ENCODE peak calls at places on chromosomes 11 and 22, in six cellular contexts. Q is omental fat pad, V is bronchial epithelial cell, K is GM19239, B is glomerular endothelial cell, G is A549. O is an unnamed sample.

GRCh38 chr11:26720003-26720402 is 1.9 kb downstream of the SLC5A12 start:
- DNase-seq in Q (no peak), V (peak; percentile 58), K (no peak), B (no peak), G (no peak), O (no peak)

GRCh38 chr22:32536352-32536751 is 61.7 kb downstream of the FBXO7 start:
- DNase-seq in Q (no peak), V (no peak), K (no peak), B (no peak), G (no peak), O (no peak)

GRCh38 chr11:68030318-68031135 is at the start of gene NDUFS8:
- DNase-seq in Q (peak; percentile 97), V (peak; percentile 98), K (peak; percentile 99), B (peak; percentile 94), G (peak; percentile 99), O (peak; percentile 98)

GRCh38 chr11:28938091-28938490 is 829.9 kb downstream of the METTL15 start:
- DNase-seq in Q (no peak), V (no peak), K (no peak), B (no peak), G (no peak), O (no peak)

GRCh38 chr11:117934526-117935307 is 5.5 kb upstream of the TMPRSS13 start:
- DNase-seq in Q (no peak), V (no peak), K (no peak), B (no peak), G (no peak), O (no peak)

GRCh38 chr11:28911829-28912228 is 803.6 kb downstream of the METTL15 start:
- DNase-seq in Q (no peak), V (no peak), K (no peak), B (no peak), G (no peak), O (no peak)

GRCh38 chr11:125902315-125902926 is 585 bp downstream of the PUS3 start:
- DNase-seq in Q (no peak), V (no peak), K (no peak), B (no peak), G (no peak), O (no peak)

GRCh38 chr11:5460983-5461621 is 12.0 kb downstream of the OR51I2 start:
- DNase-seq in Q (no peak), V (no peak), K (no peak), B (no peak), G (no peak), O (no peak)

GRCh38 chr11:73659961-73660360 is 13.6 kb downstream of the PLEKHB1 start:
- DNase-seq in Q (no peak), V (peak; percentile 24), K (no peak), B (no peak), G (no peak), O (no peak)

GRCh38 chr11:128956401-128957203 is 13.9 kb upstream of the TP53AIP1 start:
- DNase-seq in Q (no peak), V (peak; percentile 78), K (no peak), B (peak; percentile 61), G (peak; percentile 62), O (peak; percentile 74)

GRCh38 chr22:43733138-43733537 is 79.0 kb downstream of the EFCAB6 start:
- DNase-seq in Q (no peak), V (no peak), K (no peak), B (no peak), G (no peak), O (no peak)

GRCh38 chr11:42772886-42773285 is 538.9 kb upstream of the API5 start:
- DNase-seq in Q (no peak), V (no peak), K (no peak), B (no peak), G (no peak), O (no peak)

GRCh38 chr11:94519478-94520084 is 7.3 kb downstream of the C11orf97 start:
- DNase-seq in Q (no peak), V (no peak), K (no peak), B (no peak), G (peak; percentile 6), O (no peak)

GRCh38 chr22:49087163-49087562 is 740.5 kb downstream of the BRD1 start:
- DNase-seq in Q (no peak), V (no peak), K (no peak), B (no peak), G (no peak), O (no peak)

GRCh38 chr22:26481112-26481693 is 2.4 kb downstream of the HPS4 start:
- DNase-seq in Q (no peak), V (peak; percentile 17), K (no peak), B (no peak), G (no peak), O (no peak)

GRCh38 chr11:27720277-27720830 is 20.1 kb upstream of the BDNF start:
- DNase-seq in Q (no peak), V (peak; percentile 29), K (no peak), B (no peak), G (peak; percentile 67), O (no peak)

GRCh38 chr11:78061921-78062311 is 1.7 kb upstream of the THRSP start:
- DNase-seq in Q (peak; percentile 35), V (no peak), K (no peak), B (no peak), G (no peak), O (no peak)

GRCh38 chr11:115623021-115623451 is 118.8 kb upstream of the CADM1 start:
- DNase-seq in Q (peak; percentile 53), V (peak; percentile 81), K (no peak), B (peak; percentile 37), G (peak; percentile 28), O (peak; percentile 46)

GRCh38 chr22:48574776-48575566 is 1252.7 kb downstream of the BRD1 start:
- DNase-seq in Q (no peak), V (no peak), K (peak; percentile 68), B (no peak), G (peak; percentile 79), O (no peak)

GRCh38 chr11:1696608-1697570 is at the start of gene KRTAP5-6:
- DNase-seq in Q (no peak), V (no peak), K (no peak), B (no peak), G (no peak), O (no peak)

GRCh38 chr11:134572741-134573675 is 161.0 kb upstream of the B3GAT1 start:
- DNase-seq in Q (no peak), V (no peak), K (no peak), B (no peak), G (no peak), O (no peak)

GRCh38 chr22:24067587-24068376 is 56.7 kb downstream of the CABIN1 start:
- DNase-seq in Q (no peak), V (no peak), K (no peak), B (no peak), G (no peak), O (no peak)

GRCh38 chr11:45617886-45618601 is 47.4 kb downstream of the CHST1 start:
- DNase-seq in Q (no peak), V (no peak), K (no peak), B (no peak), G (no peak), O (no peak)

GRCh38 chr11:10568486-10568941 is at the start of gene LYVE1:
- DNase-seq in Q (no peak), V (no peak), K (no peak), B (peak; percentile 85), G (no peak), O (no peak)

GRCh38 chr11:64637346-64638016 is 46.5 kb downstream of the SLC22A12 start:
- DNase-seq in Q (no peak), V (no peak), K (no peak), B (no peak), G (no peak), O (no peak)

GRCh38 chr22:17917490-17917983 is 106.8 kb downstream of the MICAL3 start:
- DNase-seq in Q (no peak), V (peak; percentile 45), K (no peak), B (no peak), G (no peak), O (no peak)

GRCh38 chr11:76752321-76753175 is 30.6 kb upstream of the TSKU start:
- DNase-seq in Q (no peak), V (peak; percentile 54), K (no peak), B (no peak), G (no peak), O (no peak)

GRCh38 chr11:20444537-20444936 is 57.0 kb downstream of the PRMT3 start:
- DNase-seq in Q (no peak), V (peak; percentile 11), K (no peak), B (no peak), G (no peak), O (no peak)

GRCh38 chr22:32044913-32045312 is 1.9 kb downstream of the SLC5A1 start:
- DNase-seq in Q (no peak), V (no peak), K (no peak), B (no peak), G (no peak), O (no peak)

GRCh38 chr11:93054881-93055280 is 85.4 kb downstream of the MTNR1B start:
- DNase-seq in Q (no peak), V (peak; percentile 99), K (no peak), B (no peak), G (peak; percentile 64), O (peak; percentile 88)

GRCh38 chr11:86588566-86589090 is 83.8 kb downstream of the ME3 start:
- DNase-seq in Q (no peak), V (no peak), K (no peak), B (no peak), G (no peak), O (no peak)

GRCh38 chr11:120883404-120884135 is 140.3 kb upstream of the TBCEL start:
- DNase-seq in Q (no peak), V (peak; percentile 21), K (no peak), B (no peak), G (no peak), O (no peak)

GRCh38 chr11:101618691-101619090 is 34.9 kb upstream of the TRPC6 start:
- DNase-seq in Q (no peak), V (peak; percentile 99), K (no peak), B (no peak), G (no peak), O (no peak)

GRCh38 chr22:38490915-38491314 is 15.2 kb downstream of the DDX17 start:
- DNase-seq in Q (no peak), V (no peak), K (no peak), B (no peak), G (no peak), O (no peak)

GRCh38 chr11:14413307-14414072 is 54.5 kb upstream of the RRAS2 start:
- DNase-seq in Q (no peak), V (no peak), K (no peak), B (no peak), G (no peak), O (no peak)

GRCh38 chr11:554824-555499 is 5.6 kb downstream of the LMNTD2 start:
- DNase-seq in Q (no peak), V (peak; percentile 44), K (peak; percentile 95), B (no peak), G (peak; percentile 69), O (no peak)

GRCh38 chr11:102237096-102237735 is 80.1 kb upstream of the BIRC3 start:
- DNase-seq in Q (no peak), V (no peak), K (no peak), B (no peak), G (no peak), O (no peak)

O was measured in Panc1.